ENCODE peak calls at places on chromosomes 7 and 10, in seven cellular contexts. J, B, Y, V, H, O and C are unnamed samples.

GRCh38 chr7:157565201-157565626 is 228.4 kb downstream of the DNAJB6 start:
- DNase-seq in J (no peak), V (no peak), O (no peak), B (no peak), Y (no peak), H (no peak), C (peak)

GRCh38 chr10:2700626-2701305 is 366.6 kb upstream of the PFKP start:
- DNase-seq in Y (no peak), H (no peak), V (no peak), J (no peak), O (no peak), B (no peak), C (no peak)

GRCh38 chr7:101633516-101633915 is 4.4 kb upstream of the MYL10 start:
- DNase-seq in B (no peak), V (no peak), Y (no peak), J (no peak), O (no peak), H (no peak), C (no peak)

GRCh38 chr7:156668130-156668741 is 27.7 kb downstream of the RNF32 start:
- DNase-seq in O (no peak), H (no peak), V (peak), J (peak), Y (no peak), B (peak), C (peak)

GRCh38 chr10:77975086-77975666 is 48.6 kb upstream of the DLG5 start:
- DNase-seq in Y (no peak), O (no peak), J (no peak), H (no peak), V (no peak), B (peak), C (no peak)

GRCh38 chr10:118041316-118041715 is 5.4 kb downstream of the RAB11FIP2 start:
- DNase-seq in Y (no peak), B (no peak), H (no peak), O (no peak), V (peak), J (no peak), C (peak)

GRCh38 chr10:59271160-59271559 is 91.2 kb downstream of the FAM13C start:
- DNase-seq in B (no peak), J (no peak), H (no peak), V (no peak), Y (no peak), O (no peak), C (no peak)

GRCh38 chr10:47365561-47365960 is 17.4 kb downstream of the RBP3 start:
- DNase-seq in Y (no peak), B (no peak), H (no peak), J (peak), V (no peak), O (no peak), C (no peak)